ENCODE peak calls at places on chromosomes 5 and 9, in seven cellular contexts. F is activated CD8-positive, alpha-beta memory T cell treated with anti-CD3 and anti-CD28 coated beads, Interleukin-2, amount 10 ng/mL, durations not matched to agents 7 days and 5 days; Z is hypothalamus; J is lower leg skin; G is NCI-H2107; K is neural crest cell; R is sigmoid colon. P is an unnamed sample.

GRCh38 chr5:74647096-74647495 is 6.6 kb upstream of the ENC1 start:
- DNase-seq in Z (no peak), K (no peak), F (no peak), J (no peak), R (no peak), G (no peak), P (no peak)

GRCh38 chr5:16880547-16880946 is 55.5 kb downstream of the MYO10 start:
- DNase-seq in J (no peak), F (no peak), Z (no peak), K (no peak), G (no peak), R (no peak), P (no peak)

GRCh38 chr5:36770125-36770524 is 106.4 kb upstream of the NIPBL start:
- DNase-seq in R (no peak), J (no peak), K (no peak), G (no peak), Z (no peak), F (no peak), P (no peak)

GRCh38 chr9:133440884-133441283 is 18.7 kb downstream of the ADAMTS13 start:
- DNase-seq in J (no peak), G (no peak), K (no peak), Z (no peak), R (no peak), F (no peak), P (no peak)

GRCh38 chr9:111975709-111976108 is 79.1 kb downstream of the UGCG start:
- DNase-seq in F (no peak), Z (no peak), G (no peak), R (no peak), J (no peak), K (no peak), P (no peak)

GRCh38 chr5:103755974-103756373 is 193.4 kb upstream of the NUDT12 start:
- DNase-seq in G (no peak), J (no peak), Z (no peak), K (no peak), F (no peak), R (no peak), P (no peak)

GRCh38 chr5:151881626-151882225 is 42.9 kb downstream of the GLRA1 start:
- DNase-seq in K (no peak), R (no peak), G (no peak), Z (no peak), F (no peak), J (no peak), P (no peak)

GRCh38 chr5:54616031-54616430 is 98.5 kb downstream of the SNX18 start:
- DNase-seq in R (peak; percentile 90), G (no peak), F (no peak), K (no peak), Z (no peak), J (peak; percentile 85), P (peak; percentile 82)

GRCh38 chr9:31394040-31394473 is 990.4 kb upstream of the ACO1 start:
- DNase-seq in R (no peak), K (no peak), Z (no peak), J (no peak), G (no peak), F (no peak), P (peak; percentile 39)

GRCh38 chr9:100368672-100369071 is 15.9 kb upstream of the TEX10 start:
- DNase-seq in F (no peak), Z (no peak), R (no peak), K (no peak), J (no peak), G (no peak), P (no peak)

GRCh38 chr9:137123459-137123819 is 8.9 kb upstream of the DPP7 start:
- DNase-seq in J (no peak), F (no peak), Z (no peak), G (no peak), R (no peak), K (no peak), P (no peak)

GRCh38 chr9:91063471-91063870 is 261.9 kb downstream of the SYK start:
- DNase-seq in F (peak; percentile 27), K (no peak), G (no peak), Z (no peak), R (no peak), J (no peak), P (no peak)

GRCh38 chr5:179834120-179834519 is 13.4 kb downstream of the SQSTM1 start:
- DNase-seq in F (no peak), Z (no peak), G (no peak), R (no peak), K (no peak), J (no peak), P (no peak)